ENCODE peak calls at places on chromosomes 16 and 17, in eight cellular contexts. U, I, K, C, B, L, D and E are unnamed samples.

GRCh38 chr17:77372444-77373297 is 231.9 kb downstream of the SEC14L1 start:
- DNase-seq in L (peak), U (peak), D (peak), B (no peak), I (peak), C (no peak), K (peak), E (peak)

GRCh38 chr17:72700226-72700625 is 392.3 kb downstream of the SLC39A11 start:
- DNase-seq in U (peak), B (no peak), K (no peak), I (no peak), D (no peak), C (no peak), L (no peak), E (no peak)

GRCh38 chr16:31301708-31302400 is 42.1 kb downstream of the ITGAM start:
- DNase-seq in L (peak), K (no peak), D (no peak), I (no peak), U (peak), B (no peak), C (no peak), E (no peak)

GRCh38 chr16:1781758-1782407 is 488 bp downstream of the SPSB3 start:
- DNase-seq in L (peak), U (no peak), K (peak), C (no peak), D (peak), I (no peak), B (no peak), E (no peak)

GRCh38 chr16:10537946-10538345 is 42.5 kb downstream of the EMP2 start:
- DNase-seq in C (no peak), D (no peak), I (no peak), U (no peak), B (no peak), L (no peak), K (no peak), E (no peak)

GRCh38 chr17:66549731-66550207 is 247.4 kb downstream of the PRKCA start:
- DNase-seq in U (peak), D (no peak), K (no peak), C (no peak), L (peak), B (no peak), I (no peak), E (no peak)

GRCh38 chr16:57991551-57992059 is 8.9 kb downstream of the ZNF319 start:
- DNase-seq in D (no peak), K (no peak), B (no peak), I (no peak), C (no peak), L (no peak), U (no peak), E (no peak)

GRCh38 chr17:13199425-13199824 is 181.6 kb upstream of the ELAC2 start:
- DNase-seq in U (no peak), K (no peak), I (no peak), D (no peak), L (no peak), C (no peak), B (no peak), E (no peak)

GRCh38 chr16:2148714-2149629 is 547 bp downstream of the RAB26 start:
- DNase-seq in I (peak), U (no peak), B (no peak), C (no peak), L (peak), D (peak), K (no peak), E (no peak)

GRCh38 chr16:3879258-3879886 is 1.1 kb downstream of the CREBBP start:
- DNase-seq in D (peak), I (no peak), B (no peak), U (no peak), L (no peak), C (no peak), K (peak), E (no peak)

GRCh38 chr16:89102035-89102776 is 8.6 kb downstream of the ACSF3 start:
- DNase-seq in C (no peak), K (no peak), I (no peak), L (no peak), B (no peak), D (no peak), U (no peak), E (no peak)